ENCODE peak calls at places on chromosomes 1 and 21, in seven cellular contexts. L is heart right ventricle; G is left ventricle myocardium inferior; J is IMR-90; B is CD4-positive, alpha-beta memory T cell; X is colonic mucosa; H is OCI-LY7. D is an unnamed sample.

GRCh38 chr1:108858541-108858940 is 1.6 kb upstream of the AKNAD1 start:
- DNase-seq in L (no peak), G (no peak), J (no peak), B (no peak), X (no peak), H (no peak), D (no peak)

GRCh38 chr1:234701737-234702341 is 91.9 kb upstream of the IRF2BP2 start:
- DNase-seq in L (no peak), G (peak; percentile 37), J (no peak), B (no peak), X (peak; percentile 17), H (no peak), D (no peak)

GRCh38 chr1:206951318-206952105 is 5.2 kb upstream of the PIGR start:
- DNase-seq in L (no peak), G (no peak), J (no peak), B (no peak), X (peak; percentile 80), H (no peak), D (no peak)

GRCh38 chr1:113322439-113322838 is 67.9 kb upstream of the MAGI3 start:
- DNase-seq in L (no peak), G (no peak), J (no peak), B (no peak), X (no peak), H (no peak), D (no peak)

GRCh38 chr1:116433283-116434257 is 60.5 kb downstream of the ATP1A1 start:
- DNase-seq in L (peak; percentile 66), G (peak; percentile 65), J (peak; percentile 59), B (no peak), X (peak; percentile 45), H (no peak), D (no peak)

GRCh38 chr1:4408380-4408779 is 246.0 kb upstream of the AJAP1 start:
- DNase-seq in L (no peak), G (no peak), J (no peak), B (no peak), X (no peak), H (no peak), D (no peak)

GRCh38 chr1:193408782-193409293 is 222.4 kb upstream of the B3GALT2 start:
- DNase-seq in L (peak; percentile 67), G (peak; percentile 82), J (peak; percentile 75), B (peak; percentile 19), X (peak; percentile 71), H (no peak), D (peak; percentile 66)

GRCh38 chr1:67812225-67812624 is 21.0 kb downstream of the GNG12 start:
- DNase-seq in L (no peak), G (no peak), J (no peak), B (no peak), X (no peak), H (no peak), D (no peak)

GRCh38 chr1:224879404-224879803 is 50.1 kb upstream of the DNAH14 start:
- DNase-seq in L (no peak), G (no peak), J (peak; percentile 28), B (no peak), X (no peak), H (no peak), D (no peak)

GRCh38 chr1:222644649-222645005 is 26.7 kb downstream of the MIA3 start:
- DNase-seq in L (no peak), G (no peak), J (no peak), B (no peak), X (no peak), H (no peak), D (no peak)

GRCh38 chr21:26715878-26716506 is 129.2 kb downstream of the ADAMTS1 start:
- DNase-seq in L (no peak), G (peak; percentile 15), J (peak; percentile 51), B (no peak), X (peak; percentile 41), H (peak; percentile 16), D (peak; percentile 44)

GRCh38 chr1:105793541-105794146 is 1262.8 kb upstream of the PRMT6 start:
- DNase-seq in L (no peak), G (no peak), J (no peak), B (no peak), X (peak; percentile 35), H (peak; percentile 37), D (no peak)

GRCh38 chr1:60746278-60746761 is 336.0 kb upstream of the NFIA start:
- DNase-seq in L (peak; percentile 34), G (peak; percentile 22), J (no peak), B (no peak), X (no peak), H (no peak), D (no peak)

GRCh38 chr1:153422450-153423068 is 6.2 kb downstream of the S100A7A start:
- DNase-seq in L (peak; percentile 61), G (peak; percentile 67), J (peak; percentile 64), B (peak; percentile 63), X (peak; percentile 74), H (peak; percentile 64), D (peak; percentile 75)

GRCh38 chr1:91605566-91605965 is 104.9 kb downstream of the CDC7 start:
- DNase-seq in L (no peak), G (no peak), J (no peak), B (no peak), X (no peak), H (no peak), D (no peak)

GRCh38 chr21:26297856-26298255 is 127.3 kb upstream of the APP start:
- DNase-seq in L (no peak), G (no peak), J (no peak), B (no peak), X (no peak), H (no peak), D (no peak)

GRCh38 chr1:56524263-56524662 is 55.1 kb downstream of the PLPP3 start:
- DNase-seq in L (no peak), G (no peak), J (no peak), B (no peak), X (no peak), H (no peak), D (no peak)

GRCh38 chr1:198699167-198700015 is 60.6 kb downstream of the PTPRC start:
- DNase-seq in L (peak; percentile 34), G (no peak), J (peak; percentile 28), B (peak; percentile 66), X (peak; percentile 61), H (no peak), D (peak; percentile 76)

GRCh38 chr21:38234395-38235142 is 22.2 kb upstream of the KCNJ15 start:
- DNase-seq in L (no peak), G (no peak), J (no peak), B (no peak), X (peak; percentile 27), H (no peak), D (no peak)

GRCh38 chr1:62870148-62870547 is 86.2 kb downstream of the ATG4C start:
- DNase-seq in L (no peak), G (no peak), J (peak; percentile 79), B (no peak), X (no peak), H (no peak), D (no peak)

GRCh38 chr1:155223017-155223416 is 14.5 kb downstream of the MTX1 start:
- DNase-seq in L (no peak), G (no peak), J (no peak), B (no peak), X (no peak), H (peak; percentile 55), D (no peak)
- H3K27ac ChIP-seq in L (no peak overlapping the region), G (no peak overlapping the region), J (no peak overlapping the region), B (no peak overlapping the region), X (no peak overlapping the region), H (peak overlapping the region; percentile 89), D (no peak overlapping the region)

GRCh38 chr1:167500283-167500860 is 18.0 kb downstream of the CD247 start:
- DNase-seq in L (no peak), G (no peak), J (no peak), B (no peak), X (no peak), H (peak; percentile 43), D (no peak)
- H3K4me1 ChIP-seq in L (no peaks in the 10 kb centered on the region), G (no peaks in the 10 kb centered on the region), J (no peaks in the 10 kb centered on the region), B (peaks cover 100% of the 10 kb centered on the region), X (no peaks in the 10 kb centered on the region), H (peaks cover 58% of the 10 kb centered on the region), D (no peaks in the 10 kb centered on the region)

GRCh38 chr21:25031750-25032149 is 575.5 kb downstream of the MRPL39 start:
- DNase-seq in L (no peak), G (no peak), J (no peak), B (no peak), X (no peak), H (no peak), D (no peak)
- H3K27ac ChIP-seq in L (no peak overlapping the region), G (peak overlapping the region; percentile 27), J (no peak overlapping the region), B (no peak overlapping the region), X (no peak overlapping the region), H (no peak overlapping the region), D (no peak overlapping the region)

GRCh38 chr1:201898992-201899391 is 10.3 kb downstream of the SHISA4 start:
- DNase-seq in L (no peak), G (no peak), J (no peak), B (no peak), X (no peak), H (no peak), D (peak; percentile 70)
- H3K4me1 ChIP-seq in L (peaks cover 7% of the 10 kb centered on the region), G (peaks cover 27% of the 10 kb centered on the region), J (peaks cover 26% of the 10 kb centered on the region), B (peaks cover 7% of the 10 kb centered on the region), X (no peaks in the 10 kb centered on the region), H (no peaks in the 10 kb centered on the region), D (peaks cover 5% of the 10 kb centered on the region)

D was measured in lower lobe of right lung.